ENCODE peak calls at places on chromosome 21, in nine cellular contexts. One of them, this sample, is unnamed.

GRCh38 chr21:41139275-41139674 is 28.7 kb upstream of the BACE2 start:
- DNase-seq in fibroblast of the aortic adventitia: no peak
- DNase-seq in lower lobe of right lung: no peak
- DNase-seq in stimulated activated CD4-positive, alpha-beta T cell treated with anti-CD3 and anti-CD28 coated beads, TNF-alpha, amount 100 ng/mL, for 48 hours: no peak
- DNase-seq in Right ventricle myocardium superior: no peak
- DNase-seq in hepatocyte: no peak
- DNase-seq in DMS 273 treated with DMSO at 0.1 percent for 48 hours: no peak
- DNase-seq in NCI-H1930: no peak
- DNase-seq in left ventricle myocardium superior: no peak
- DNase-seq in this sample: no peak

GRCh38 chr21:41025057-41025390 is 142.9 kb upstream of the BACE2 start:
- DNase-seq in fibroblast of the aortic adventitia: no peak
- DNase-seq in lower lobe of right lung: no peak
- DNase-seq in stimulated activated CD4-positive, alpha-beta T cell treated with anti-CD3 and anti-CD28 coated beads, TNF-alpha, amount 100 ng/mL, for 48 hours: no peak
- DNase-seq in Right ventricle myocardium superior: no peak
- DNase-seq in hepatocyte: no peak
- DNase-seq in DMS 273 treated with DMSO at 0.1 percent for 48 hours: no peak
- DNase-seq in NCI-H1930: no peak
- DNase-seq in left ventricle myocardium superior: no peak
- DNase-seq in this sample: no peak

GRCh38 chr21:25831300-25831699 is 96.5 kb downstream of the GABPA start:
- DNase-seq in fibroblast of the aortic adventitia: no peak
- DNase-seq in lower lobe of right lung: no peak
- DNase-seq in stimulated activated CD4-positive, alpha-beta T cell treated with anti-CD3 and anti-CD28 coated beads, TNF-alpha, amount 100 ng/mL, for 48 hours: no peak
- DNase-seq in Right ventricle myocardium superior: no peak
- DNase-seq in hepatocyte: no peak
- DNase-seq in DMS 273 treated with DMSO at 0.1 percent for 48 hours: no peak
- DNase-seq in NCI-H1930: no peak
- DNase-seq in left ventricle myocardium superior: no peak
- DNase-seq in this sample: no peak

GRCh38 chr21:44958471-44959191 is 18.8 kb downstream of the SLX9 start:
- DNase-seq in fibroblast of the aortic adventitia: peak
- DNase-seq in lower lobe of right lung: peak
- DNase-seq in stimulated activated CD4-positive, alpha-beta T cell treated with anti-CD3 and anti-CD28 coated beads, TNF-alpha, amount 100 ng/mL, for 48 hours: no peak
- DNase-seq in Right ventricle myocardium superior: peak
- DNase-seq in hepatocyte: peak
- DNase-seq in DMS 273 treated with DMSO at 0.1 percent for 48 hours: no peak
- DNase-seq in NCI-H1930: no peak
- DNase-seq in left ventricle myocardium superior: peak
- DNase-seq in this sample: no peak

GRCh38 chr21:25942145-25942544 is 207.4 kb downstream of the GABPA start:
- DNase-seq in fibroblast of the aortic adventitia: peak
- DNase-seq in lower lobe of right lung: no peak
- DNase-seq in stimulated activated CD4-positive, alpha-beta T cell treated with anti-CD3 and anti-CD28 coated beads, TNF-alpha, amount 100 ng/mL, for 48 hours: no peak
- DNase-seq in Right ventricle myocardium superior: no peak
- DNase-seq in hepatocyte: no peak
- DNase-seq in DMS 273 treated with DMSO at 0.1 percent for 48 hours: no peak
- DNase-seq in NCI-H1930: no peak
- DNase-seq in left ventricle myocardium superior: no peak
- DNase-seq in this sample: no peak

GRCh38 chr21:28482657-28483056 is 510.0 kb downstream of the LTN1 start:
- DNase-seq in fibroblast of the aortic adventitia: no peak
- DNase-seq in lower lobe of right lung: no peak
- DNase-seq in stimulated activated CD4-positive, alpha-beta T cell treated with anti-CD3 and anti-CD28 coated beads, TNF-alpha, amount 100 ng/mL, for 48 hours: no peak
- DNase-seq in Right ventricle myocardium superior: no peak
- DNase-seq in hepatocyte: no peak
- DNase-seq in DMS 273 treated with DMSO at 0.1 percent for 48 hours: no peak
- DNase-seq in NCI-H1930: no peak
- DNase-seq in left ventricle myocardium superior: no peak
- DNase-seq in this sample: no peak

GRCh38 chr21:42590431-42591131 is 62.8 kb upstream of the PDE9A start:
- DNase-seq in fibroblast of the aortic adventitia: no peak
- DNase-seq in lower lobe of right lung: no peak
- DNase-seq in stimulated activated CD4-positive, alpha-beta T cell treated with anti-CD3 and anti-CD28 coated beads, TNF-alpha, amount 100 ng/mL, for 48 hours: no peak
- DNase-seq in Right ventricle myocardium superior: no peak
- DNase-seq in hepatocyte: no peak
- DNase-seq in DMS 273 treated with DMSO at 0.1 percent for 48 hours: no peak
- DNase-seq in NCI-H1930: no peak
- DNase-seq in left ventricle myocardium superior: no peak
- DNase-seq in this sample: no peak

GRCh38 chr21:16377120-16377658 is 647.4 kb downstream of the USP25 start:
- DNase-seq in fibroblast of the aortic adventitia: no peak
- DNase-seq in lower lobe of right lung: no peak
- DNase-seq in stimulated activated CD4-positive, alpha-beta T cell treated with anti-CD3 and anti-CD28 coated beads, TNF-alpha, amount 100 ng/mL, for 48 hours: no peak
- DNase-seq in Right ventricle myocardium superior: no peak
- DNase-seq in hepatocyte: no peak
- DNase-seq in DMS 273 treated with DMSO at 0.1 percent for 48 hours: no peak
- DNase-seq in NCI-H1930: no peak
- DNase-seq in left ventricle myocardium superior: no peak
- DNase-seq in this sample: no peak

GRCh38 chr21:37060296-37060695 is 12.6 kb downstream of the PIGP start:
- DNase-seq in fibroblast of the aortic adventitia: peak
- DNase-seq in lower lobe of right lung: no peak
- DNase-seq in stimulated activated CD4-positive, alpha-beta T cell treated with anti-CD3 and anti-CD28 coated beads, TNF-alpha, amount 100 ng/mL, for 48 hours: no peak
- DNase-seq in Right ventricle myocardium superior: peak
- DNase-seq in hepatocyte: peak
- DNase-seq in DMS 273 treated with DMSO at 0.1 percent for 48 hours: peak
- DNase-seq in NCI-H1930: peak
- DNase-seq in left ventricle myocardium superior: peak
- DNase-seq in this sample: no peak

GRCh38 chr21:43767980-43768867 is 7.9 kb downstream of the CSTB start:
- DNase-seq in fibroblast of the aortic adventitia: peak
- DNase-seq in lower lobe of right lung: peak
- DNase-seq in stimulated activated CD4-positive, alpha-beta T cell treated with anti-CD3 and anti-CD28 coated beads, TNF-alpha, amount 100 ng/mL, for 48 hours: no peak
- DNase-seq in Right ventricle myocardium superior: peak
- DNase-seq in hepatocyte: peak
- DNase-seq in DMS 273 treated with DMSO at 0.1 percent for 48 hours: no peak
- DNase-seq in NCI-H1930: no peak
- DNase-seq in left ventricle myocardium superior: no peak
- DNase-seq in this sample: no peak

GRCh38 chr21:29938968-29939858 is 583 bp downstream of the GRIK1 start:
- DNase-seq in fibroblast of the aortic adventitia: no peak
- DNase-seq in lower lobe of right lung: no peak
- DNase-seq in stimulated activated CD4-positive, alpha-beta T cell treated with anti-CD3 and anti-CD28 coated beads, TNF-alpha, amount 100 ng/mL, for 48 hours: no peak
- DNase-seq in Right ventricle myocardium superior: peak
- DNase-seq in hepatocyte: peak
- DNase-seq in DMS 273 treated with DMSO at 0.1 percent for 48 hours: no peak
- DNase-seq in NCI-H1930: no peak
- DNase-seq in left ventricle myocardium superior: peak
- DNase-seq in this sample: no peak